ENCODE peak calls at places on chromosomes 2 and 18, in eight cellular contexts. M, U, W, V, I, T, Z and N are unnamed samples. For H3K4me1, the result is how much of the 10 kb centered on the place peaks cover.

GRCh38 chr2:224947566-224947965 is 94.7 kb downstream of the DOCK10 start:
- DNase-seq in M (no peak), U (no peak), W (no peak), V (no peak), I (no peak), T (no peak), Z (no peak), N (no peak)

GRCh38 chr2:18799397-18799796 is 210.0 kb upstream of the NT5C1B start:
- DNase-seq in M (no peak), U (no peak), W (no peak), V (no peak), I (no peak), T (no peak), Z (no peak), N (no peak)

GRCh38 chr2:108594982-108595464 is 60.8 kb downstream of the LIMS1 start:
- DNase-seq in M (peak), U (no peak), W (no peak), V (peak), I (peak), T (no peak), Z (no peak), N (no peak)

GRCh38 chr2:234257859-234258561 is 207.5 kb downstream of the SPP2 start:
- DNase-seq in M (peak), U (no peak), W (no peak), V (peak), I (peak), T (no peak), Z (no peak), N (no peak)

GRCh38 chr18:24560511-24560981 is 100.1 kb downstream of the HRH4 start:
- DNase-seq in M (peak), U (no peak), W (no peak), V (no peak), I (no peak), T (no peak), Z (no peak), N (no peak)

GRCh38 chr2:126891681-126892500 is 6.8 kb upstream of the TEX51 start:
- DNase-seq in M (peak), U (no peak), W (no peak), V (no peak), I (peak), T (no peak), Z (no peak), N (no peak)

GRCh38 chr2:97747716-97748115 is 34.3 kb downstream of the ZAP70 start:
- DNase-seq in M (no peak), U (no peak), W (no peak), V (no peak), I (no peak), T (peak), Z (no peak), N (no peak)

GRCh38 chr2:230877737-230878598 is 13.2 kb downstream of the ITM2C start:
- DNase-seq in M (no peak), U (no peak), W (no peak), V (peak), I (no peak), T (peak), Z (peak), N (no peak)

GRCh38 chr2:76447294-76447693 is 736.6 kb upstream of the GCFC2 start:
- DNase-seq in M (no peak), U (no peak), W (no peak), V (no peak), I (no peak), T (no peak), Z (no peak), N (no peak)

GRCh38 chr2:233059797-233060499 is at the start of gene INPP5D:
- DNase-seq in M (no peak), U (peak), W (peak), V (peak), I (no peak), T (peak), Z (peak), N (peak)

GRCh38 chr2:9593936-9594335 is 36.9 kb downstream of the YWHAQ start:
- DNase-seq in M (no peak), U (no peak), W (no peak), V (no peak), I (no peak), T (no peak), Z (no peak), N (no peak)

GRCh38 chr2:127429291-127429690 is 11.1 kb downstream of the PROC start:
- DNase-seq in M (no peak), U (no peak), W (no peak), V (peak), I (peak), T (no peak), Z (no peak), N (no peak)

GRCh38 chr2:45131587-45131986 is 122.3 kb upstream of the SIX2 start:
- DNase-seq in M (no peak), U (no peak), W (no peak), V (no peak), I (peak), T (no peak), Z (no peak), N (no peak)

GRCh38 chr2:223692227-223692947 is 90.2 kb upstream of the SCG2 start:
- DNase-seq in M (peak), U (no peak), W (no peak), V (peak), I (peak), T (no peak), Z (no peak), N (no peak)

GRCh38 chr2:235493775-235494715 is at the start of gene AGAP1:
- DNase-seq in M (peak), U (peak), W (no peak), V (peak), I (peak), T (peak), Z (no peak), N (peak)

GRCh38 chr18:30088238-30088637 is 954.3 kb downstream of the DSC3 start:
- DNase-seq in M (no peak), U (no peak), W (no peak), V (no peak), I (no peak), T (no peak), Z (no peak), N (no peak)

GRCh38 chr2:106161938-106162814 is 31.9 kb downstream of the UXS1 start:
- DNase-seq in M (peak), U (no peak), W (peak), V (peak), I (no peak), T (no peak), Z (no peak), N (peak)

GRCh38 chr2:232352511-232353091 is 25.9 kb upstream of the ALPP start:
- DNase-seq in M (no peak), U (no peak), W (no peak), V (no peak), I (no peak), T (peak), Z (no peak), N (no peak)

GRCh38 chr2:174342600-174343342 is 8.0 kb downstream of the SP9 start:
- DNase-seq in M (peak), U (no peak), W (no peak), V (no peak), I (no peak), T (no peak), Z (no peak), N (no peak)

DNA sequence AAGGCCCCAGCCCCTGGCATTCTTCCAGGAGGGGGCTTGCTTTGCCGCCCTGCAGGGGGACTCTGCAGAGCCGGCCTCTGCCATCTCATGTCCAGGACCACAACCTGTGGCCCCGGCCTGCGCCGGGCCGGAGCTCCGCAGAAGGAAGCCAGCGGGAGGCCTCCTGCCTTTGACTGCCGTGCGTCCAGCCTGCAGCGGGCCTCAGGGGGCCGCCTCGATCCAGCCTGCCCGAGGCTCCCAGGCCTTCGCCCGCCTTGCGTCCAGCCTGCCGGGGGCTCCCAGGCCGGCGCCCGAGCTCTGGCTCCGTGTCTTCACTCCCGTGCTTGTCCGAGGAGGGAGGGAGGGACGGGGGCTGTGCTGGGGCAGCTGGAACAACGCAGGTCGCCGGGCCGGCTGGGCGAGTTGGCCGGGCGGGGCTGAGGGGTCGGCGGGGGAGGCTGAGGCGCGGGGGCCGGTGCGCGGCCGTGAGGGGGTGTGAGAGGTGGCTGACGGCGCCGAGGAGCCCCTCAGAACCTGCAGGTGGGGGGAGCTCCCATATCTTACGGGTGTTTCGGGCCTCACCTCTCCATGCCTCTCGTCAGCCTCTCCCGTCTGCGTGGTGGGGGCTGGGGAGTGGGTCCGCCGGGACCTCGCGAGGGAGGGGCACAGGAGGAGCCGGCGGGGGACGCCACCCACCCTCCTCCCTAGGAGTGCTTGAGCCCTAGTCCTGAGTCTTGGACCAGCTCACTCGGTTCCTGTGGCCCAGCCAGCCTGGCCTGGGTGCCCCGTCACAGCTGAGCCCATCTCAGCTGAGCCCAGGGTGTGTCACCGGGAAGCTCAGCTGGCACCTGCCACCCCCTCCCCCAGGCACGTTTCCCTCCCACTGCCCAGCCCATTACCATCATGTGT is 20.5 kb downstream of the GPC1 start:
- DNase-seq in M (no peak), U (no peak), W (no peak), V (no peak), I (no peak), T (no peak), Z (no peak), N (no peak)
- H3K4me1 ChIP-seq in M (under half), U (half or more), W (under half), V (under half), I (under half), T (half or more), Z (under half), N (under half)

DNA sequence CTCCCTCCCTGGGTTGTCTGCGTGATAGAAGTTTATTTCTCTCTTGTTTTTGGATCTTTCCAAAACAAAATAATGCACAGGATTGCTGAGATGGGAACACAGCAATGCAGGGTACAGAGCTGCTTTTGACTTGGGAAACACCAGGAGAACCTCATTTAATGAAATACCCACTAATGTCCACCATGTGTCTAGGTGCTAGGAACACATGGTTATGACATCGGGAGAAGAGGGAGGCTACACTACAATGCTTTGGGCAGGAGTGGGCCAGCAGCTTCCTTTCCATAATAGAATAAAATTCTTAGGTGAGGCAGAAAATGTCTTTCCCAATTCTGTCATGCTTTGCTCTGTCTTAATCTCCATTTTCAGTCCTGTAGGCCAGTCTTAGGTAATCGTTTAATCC is 29.2 kb upstream of the KCNF1 start:
- DNase-seq in M (no peak), U (no peak), W (no peak), V (no peak), I (no peak), T (no peak), Z (no peak), N (no peak)
- H3K4me1 ChIP-seq in M (under half), U (under half), W (under half), V (under half), I (under half), T (under half), Z (under half), N (under half)

GRCh38 chr18:65725421-65726050 is 25.3 kb upstream of the CDH7 start:
- DNase-seq in M (peak), U (no peak), W (no peak), V (peak), I (no peak), T (no peak), Z (no peak), N (no peak)

DNA sequence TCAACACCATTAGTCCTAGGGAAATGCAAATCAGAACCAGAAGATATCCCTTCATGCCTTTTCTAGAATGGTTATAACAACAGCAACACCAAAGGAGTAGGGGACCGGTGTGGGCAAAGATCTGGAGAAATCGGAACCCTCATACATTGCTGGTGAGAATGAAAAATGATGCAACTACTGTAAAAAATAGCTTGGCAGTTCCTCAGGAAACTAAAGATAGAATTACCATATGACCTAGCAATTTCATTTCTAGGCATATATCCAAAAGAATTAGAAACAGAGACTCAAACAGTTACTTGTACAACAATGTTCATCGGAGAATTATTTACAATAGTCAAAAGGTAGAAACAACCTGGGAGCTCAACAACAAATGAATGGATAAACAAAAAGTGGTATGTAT is 29.2 kb upstream of the CDH7 start:
- DNase-seq in M (no peak), U (no peak), W (no peak), V (no peak), I (no peak), T (no peak), Z (no peak), N (no peak)
- H3K4me1 ChIP-seq in M (under half), U (under half), W (under half), V (under half), I (under half), T (under half), Z (under half), N (under half)

DNA sequence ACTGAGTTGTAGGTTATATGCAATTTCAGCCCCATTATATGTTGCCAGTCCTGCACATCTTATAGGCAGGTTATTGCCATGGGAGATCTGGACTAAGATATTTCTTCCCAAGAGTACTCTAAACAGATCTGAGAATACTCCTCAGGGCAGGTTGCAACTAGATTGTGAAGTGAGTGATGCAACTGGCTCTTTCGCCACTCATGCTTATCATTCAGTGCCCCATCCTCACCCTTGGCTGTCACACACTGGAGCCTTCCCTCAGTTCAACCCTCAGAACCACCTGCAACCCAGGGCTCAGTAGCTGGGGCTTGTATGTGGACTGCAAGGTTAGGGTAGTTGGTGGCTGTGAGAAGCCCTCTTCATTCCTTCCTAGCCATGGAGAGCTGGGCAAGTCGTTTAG is 14.1 kb downstream of the MERTK start:
- DNase-seq in M (no peak), U (no peak), W (no peak), V (peak), I (no peak), T (no peak), Z (no peak), N (no peak)
- H3K4me1 ChIP-seq in M (under half), U (under half), W (under half), V (under half), I (under half), T (under half), Z (under half), N (under half)

GRCh38 chr2:65779021-65779420 is 346.6 kb upstream of the SPRED2 start:
- DNase-seq in M (no peak), U (no peak), W (no peak), V (no peak), I (no peak), T (no peak), Z (no peak), N (no peak)

GRCh38 chr2:65781756-65782155 is 349.4 kb upstream of the SPRED2 start:
- DNase-seq in M (no peak), U (no peak), W (no peak), V (no peak), I (no peak), T (no peak), Z (no peak), N (no peak)

GRCh38 chr2:65782186-65782585 is 349.8 kb upstream of the SPRED2 start:
- DNase-seq in M (no peak), U (no peak), W (no peak), V (no peak), I (no peak), T (no peak), Z (no peak), N (no peak)

GRCh38 chr2:65782996-65783650 is 350.7 kb upstream of the SPRED2 start:
- DNase-seq in M (no peak), U (no peak), W (no peak), V (no peak), I (no peak), T (no peak), Z (no peak), N (no peak)

DNA sequence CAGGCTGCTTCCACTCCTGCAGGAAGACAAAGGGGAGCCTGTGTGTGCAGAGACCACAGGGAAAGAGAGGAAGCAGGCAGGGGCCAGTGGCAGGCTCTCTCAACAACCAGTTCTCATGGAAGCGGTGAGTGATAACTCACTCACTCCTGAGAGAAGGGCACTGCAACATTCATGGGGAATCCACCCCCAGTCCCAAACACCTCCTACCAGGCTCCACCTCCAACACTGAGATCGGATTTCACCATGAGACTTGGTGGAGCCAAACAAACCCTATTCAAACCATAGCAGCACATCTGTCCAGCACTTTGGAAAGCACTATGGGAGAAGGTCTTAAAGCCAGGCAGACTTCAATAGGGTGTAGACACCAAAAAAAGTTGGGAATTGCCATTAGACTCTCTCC is 345.7 kb upstream of the SPRED2 start:
- DNase-seq in M (peak), U (no peak), W (no peak), V (no peak), I (no peak), T (no peak), Z (no peak), N (no peak)
- H3K4me1 ChIP-seq in M (under half), U (under half), W (under half), V (under half), I (under half), T (under half), Z (under half), N (under half)

DNA sequence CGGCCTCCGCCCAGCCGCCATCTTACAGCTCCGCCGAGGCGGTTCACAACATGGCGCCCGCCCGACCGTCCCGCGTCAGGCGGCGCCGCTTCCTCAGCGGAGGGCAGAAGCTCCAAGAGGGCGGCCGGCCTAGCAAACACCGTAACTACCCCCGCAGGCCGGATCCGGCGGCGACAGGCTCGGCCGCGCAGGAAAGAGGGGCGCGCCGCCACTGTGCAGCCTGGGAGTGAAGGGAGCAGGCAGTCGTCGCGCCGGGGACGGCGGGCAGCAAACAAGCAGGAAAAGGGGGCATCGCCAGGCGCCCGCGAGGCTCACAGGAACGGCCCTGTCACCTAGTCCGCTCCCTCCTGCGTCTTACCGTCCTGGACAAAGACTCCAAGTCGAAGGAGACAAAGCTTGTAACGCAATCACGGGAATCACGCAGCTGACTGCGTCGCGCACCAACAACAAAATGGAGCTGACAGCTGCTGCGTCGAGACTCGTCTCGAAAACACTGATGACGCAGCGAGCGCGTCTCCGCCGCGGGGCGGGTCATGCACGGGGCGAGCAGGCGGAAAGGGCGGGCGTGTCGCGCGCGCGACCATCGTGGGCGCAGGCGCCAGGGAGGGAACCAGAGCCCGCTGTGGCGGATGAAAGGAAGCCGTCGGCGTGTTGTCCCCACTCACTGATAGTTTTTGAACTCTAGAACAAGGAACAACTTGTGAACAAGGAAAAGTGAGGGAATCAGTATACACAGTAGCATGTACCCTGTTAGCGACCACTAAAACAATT is at the start of gene CLK1:
- DNase-seq in M (peak), U (peak), W (peak), V (peak), I (peak), T (peak), Z (peak), N (peak)
- H3K4me1 ChIP-seq in M (under half), U (half or more), W (under half), V (under half), I (under half), T (under half), Z (under half), N (under half)

GRCh38 chr18:22191346-22191710 is 21.9 kb downstream of the GATA6 start:
- DNase-seq in M (no peak), U (no peak), W (no peak), V (no peak), I (no peak), T (no peak), Z (no peak), N (no peak)
- H3K4me1 ChIP-seq in M (under half), U (half or more), W (under half), V (half or more), I (under half), T (under half), Z (under half), N (half or more)